ENCODE peak calls at places on chromosomes 4 and X, in nine cellular contexts. J, F, K, X, L, U, O, R and T are unnamed samples.
A peak's percentile ranks its signal among the peaks of the same experiment; 100 is the strongest.

GRCh38 chr4:73674451-73674919 is 54.2 kb upstream of the RASSF6 start:
- DNase-seq in J (no peak), F (no peak), K (peak; percentile 58), X (no peak), L (no peak), U (no peak), O (no peak), R (no peak), T (no peak)

GRCh38 chr4:185201983-185202962 is 1.5 kb downstream of the CFAP97 start:
- DNase-seq in J (no peak), F (no peak), K (peak; percentile 28), X (peak; percentile 37), L (peak; percentile 26), U (peak; percentile 55), O (peak; percentile 68), R (no peak), T (no peak)

GRCh38 chr4:172726001-172726423 is 442.6 kb upstream of the GALNT7 start:
- DNase-seq in J (no peak), F (no peak), K (no peak), X (no peak), L (no peak), U (no peak), O (no peak), R (no peak), T (no peak)

GRCh38 chrX:110287605-110288004 is 30.3 kb downstream of the AMMECR1 start:
- DNase-seq in J (no peak), F (no peak), K (peak; percentile 73), X (no peak), L (no peak), U (no peak), O (peak; percentile 41), R (no peak), T (no peak)

GRCh38 chr4:95129708-95130343 is 372.1 kb downstream of the BMPR1B start:
- DNase-seq in J (no peak), F (no peak), K (peak; percentile 99), X (no peak), L (peak; percentile 99), U (no peak), O (peak; percentile 99), R (no peak), T (no peak)

GRCh38 chrX:5876984-5877655 is 351.5 kb downstream of the NLGN4X start:
- DNase-seq in J (no peak), F (no peak), K (no peak), X (no peak), L (no peak), U (no peak), O (no peak), R (no peak), T (no peak)

GRCh38 chrX:153381684-153382532 is 19.2 kb downstream of the PNMA6E start:
- DNase-seq in J (no peak), F (no peak), K (peak; percentile 92), X (no peak), L (peak; percentile 81), U (peak; percentile 36), O (peak; percentile 95), R (no peak), T (no peak)

GRCh38 chr4:10640535-10641159 is 43.9 kb downstream of the CLNK start:
- DNase-seq in J (no peak), F (no peak), K (no peak), X (no peak), L (peak; percentile 64), U (no peak), O (no peak), R (no peak), T (peak; percentile 3)

GRCh38 chr4:182015893-182016292 is 227.3 kb upstream of the TENM3 start:
- DNase-seq in J (no peak), F (no peak), K (peak; percentile 7), X (no peak), L (peak; percentile 86), U (no peak), O (no peak), R (no peak), T (no peak)

GRCh38 chr4:86921608-86922252 is 13.1 kb upstream of the AFF1 start:
- DNase-seq in J (no peak), F (no peak), K (peak; percentile 46), X (no peak), L (no peak), U (no peak), O (peak; percentile 69), R (no peak), T (no peak)

GRCh38 chrX:104565791-104566687 is at the start of gene IL1RAPL2:
- DNase-seq in J (peak; percentile 79), F (no peak), K (peak; percentile 1), X (no peak), L (no peak), U (peak; percentile 5), O (peak; percentile 13), R (no peak), T (no peak)

GRCh38 chr4:151484396-151485102 is 75.6 kb downstream of the FHIP1A start:
- DNase-seq in J (no peak), F (no peak), K (peak; percentile 53), X (no peak), L (peak; percentile 91), U (no peak), O (peak; percentile 78), R (no peak), T (no peak)

GRCh38 chr4:169723207-169723606 is 34.5 kb downstream of the HPF1 start:
- DNase-seq in J (no peak), F (no peak), K (peak; percentile 40), X (no peak), L (no peak), U (peak; percentile 7), O (peak; percentile 27), R (no peak), T (no peak)

GRCh38 chr4:41977709-41978108 is 3.8 kb upstream of the DCAF4L1 start:
- DNase-seq in J (no peak), F (no peak), K (peak; percentile 2), X (no peak), L (peak; percentile 18), U (no peak), O (peak; percentile 29), R (no peak), T (no peak)

GRCh38 chr4:81207793-81208192 is 7.2 kb downstream of the PRKG2 start:
- DNase-seq in J (no peak), F (no peak), K (peak; percentile 95), X (no peak), L (peak; percentile 59), U (no peak), O (peak; percentile 84), R (no peak), T (no peak)

DNA sequence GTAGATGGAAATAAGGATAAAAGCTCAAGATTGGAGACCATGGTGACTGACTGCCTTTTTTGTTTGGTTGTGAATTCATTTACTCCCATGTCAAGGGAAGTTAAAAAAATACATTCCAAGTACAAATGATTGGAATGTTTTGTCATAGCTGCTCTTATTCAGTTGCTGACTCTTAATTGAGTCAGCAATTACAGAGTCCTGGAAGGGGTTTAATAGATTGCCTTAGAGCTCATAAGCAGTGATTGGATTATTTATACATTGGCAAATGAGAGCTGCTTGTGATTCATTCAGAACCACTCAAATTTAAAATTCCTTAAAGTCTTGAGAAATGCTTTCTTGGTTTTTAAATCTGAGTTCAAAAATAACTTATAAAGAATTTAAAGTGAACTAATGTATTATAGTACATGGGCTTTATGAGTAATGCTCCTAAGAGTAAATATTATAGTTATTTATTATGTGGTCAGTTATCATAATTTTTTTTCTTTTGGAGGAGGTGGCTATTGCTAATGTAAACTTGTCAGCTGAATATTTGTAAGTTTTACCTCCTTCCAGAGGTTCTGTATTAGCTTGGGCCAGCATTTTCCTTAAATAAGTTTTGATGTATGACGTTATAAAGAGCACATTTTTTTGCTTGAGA is 13.6 kb downstream of the JADE1 start:
- DNase-seq in J (no peak), F (no peak), K (peak; percentile 92), X (no peak), L (peak; percentile 96), U (no peak), O (peak; percentile 72), R (no peak), T (no peak)
- H3K4me1 ChIP-seq in J (peaks cover 38% of the 10 kb centered on the region), F (no peaks in the 10 kb centered on the region), K (peaks cover 32% of the 10 kb centered on the region), X (peaks cover 7% of the 10 kb centered on the region), L (peaks cover 32% of the 10 kb centered on the region), U (peaks cover 28% of the 10 kb centered on the region), O (no peaks in the 10 kb centered on the region), R (peaks cover 55% of the 10 kb centered on the region), T (peaks cover 20% of the 10 kb centered on the region)

GRCh38 chrX:129783176-129783776 is 3.5 kb downstream of the SASH3 start:
- DNase-seq in J (no peak), F (peak; percentile 48), K (no peak), X (no peak), L (no peak), U (peak; percentile 32), O (no peak), R (peak; percentile 42), T (no peak)

GRCh38 chrX:129787336-129788055 is 7.7 kb downstream of the SASH3 start:
- DNase-seq in J (no peak), F (peak; percentile 43), K (no peak), X (no peak), L (no peak), U (no peak), O (peak; percentile 26), R (peak; percentile 54), T (no peak)

GRCh38 chrX:129786210-129786651 is 6.5 kb downstream of the SASH3 start:
- DNase-seq in J (no peak), F (peak; percentile 31), K (no peak), X (peak; percentile 61), L (no peak), U (no peak), O (no peak), R (no peak), T (no peak)

GRCh38 chrX:129782706-129783105 is 3.0 kb downstream of the SASH3 start:
- DNase-seq in J (no peak), F (no peak), K (no peak), X (no peak), L (no peak), U (no peak), O (no peak), R (no peak), T (no peak)

GRCh38 chrX:129785160-129785947 is 5.6 kb downstream of the SASH3 start:
- DNase-seq in J (no peak), F (peak; percentile 49), K (no peak), X (no peak), L (no peak), U (no peak), O (no peak), R (peak; percentile 42), T (no peak)
- H3K4me1 ChIP-seq in J (no peaks in the 10 kb centered on the region), F (no peaks in the 10 kb centered on the region), K (no peaks in the 10 kb centered on the region), X (no peaks in the 10 kb centered on the region), L (no peaks in the 10 kb centered on the region), U (peaks cover 58% of the 10 kb centered on the region), O (no peaks in the 10 kb centered on the region), R (no peaks in the 10 kb centered on the region), T (peaks cover 30% of the 10 kb centered on the region)

DNA sequence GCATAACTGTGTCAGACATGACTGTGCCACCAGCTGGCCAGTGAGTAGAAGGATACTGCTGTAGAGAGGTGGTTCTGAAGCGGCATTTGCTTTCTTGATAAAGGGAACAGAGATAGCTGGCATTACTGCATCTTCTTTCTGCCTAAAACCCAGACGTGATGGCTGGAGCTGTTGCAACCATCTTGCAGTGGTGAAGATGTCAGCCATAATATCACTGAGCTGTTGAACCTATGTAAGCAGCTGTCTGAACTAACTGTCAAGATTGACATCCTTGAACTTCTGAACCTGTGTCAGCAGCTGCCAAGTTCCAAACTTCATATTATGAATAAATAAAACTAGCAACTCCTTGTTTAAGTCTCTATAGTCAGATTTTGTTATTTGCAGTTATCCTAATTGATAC is 88.9 kb upstream of the LNX1 start:
- DNase-seq in J (no peak), F (no peak), K (no peak), X (no peak), L (no peak), U (no peak), O (no peak), R (no peak), T (no peak)
- H3K4me1 ChIP-seq in J (peaks cover 9% of the 10 kb centered on the region), F (no peaks in the 10 kb centered on the region), K (peaks cover 16% of the 10 kb centered on the region), X (no peaks in the 10 kb centered on the region), L (peaks cover 7% of the 10 kb centered on the region), U (no peaks in the 10 kb centered on the region), O (no peaks in the 10 kb centered on the region), R (no peaks in the 10 kb centered on the region), T (no peaks in the 10 kb centered on the region)

GRCh38 chr4:96602661-96603060 is 762.8 kb downstream of the PDHA2 start:
- DNase-seq in J (no peak), F (no peak), K (no peak), X (no peak), L (peak; percentile 33), U (no peak), O (no peak), R (no peak), T (no peak)
- H3K4me1 ChIP-seq in J (peaks cover 14% of the 10 kb centered on the region), F (no peaks in the 10 kb centered on the region), K (no peaks in the 10 kb centered on the region), X (no peaks in the 10 kb centered on the region), L (no peaks in the 10 kb centered on the region), U (no peaks in the 10 kb centered on the region), O (peaks cover 24% of the 10 kb centered on the region), R (no peaks in the 10 kb centered on the region), T (no peaks in the 10 kb centered on the region)